ENCODE peak calls at places on chromosomes 12 and 14, in ten cellular contexts. Q, H, G, X, B, L, V, J, T and U are unnamed samples.

GRCh38 chr14:99481745-99482099 is 513 bp downstream of the CCNK start:
- DNase-seq in Q (no peak), H (peak), G (peak), X (peak), B (peak), L (no peak), V (peak), J (peak), T (peak), U (no peak)

GRCh38 chr12:2092354-2092753 is 39.6 kb downstream of the CACNA1C start:
- DNase-seq in Q (no peak), H (no peak), G (no peak), X (no peak), B (no peak), L (no peak), V (no peak), J (no peak), T (no peak), U (no peak)

GRCh38 chr12:94430304-94430703 is 29.4 kb downstream of the CEP83 start:
- DNase-seq in Q (no peak), H (no peak), G (no peak), X (no peak), B (no peak), L (no peak), V (no peak), J (no peak), T (no peak), U (no peak)

GRCh38 chr12:4422985-4423384 is 22.6 kb downstream of the FGF6 start:
- DNase-seq in Q (no peak), H (no peak), G (no peak), X (no peak), B (no peak), L (no peak), V (no peak), J (no peak), T (no peak), U (no peak)

GRCh38 chr12:114684098-114684869 is at the start of gene TBX3:
- DNase-seq in Q (peak), H (peak), G (peak), X (peak), B (peak), L (peak), V (peak), J (no peak), T (peak), U (peak)

GRCh38 chr12:50745861-50746260 is 18.0 kb upstream of the ATF1 start:
- DNase-seq in Q (no peak), H (no peak), G (peak), X (no peak), B (no peak), L (no peak), V (no peak), J (no peak), T (no peak), U (no peak)

GRCh38 chr12:26017484-26018211 is 59.2 kb downstream of the RASSF8 start:
- DNase-seq in Q (no peak), H (peak), G (peak), X (peak), B (peak), L (no peak), V (no peak), J (no peak), T (peak), U (no peak)

GRCh38 chr12:96719671-96720362 is 187.2 kb upstream of the NEDD1 start:
- DNase-seq in Q (peak), H (peak), G (peak), X (peak), B (peak), L (no peak), V (peak), J (no peak), T (peak), U (no peak)

GRCh38 chr14:59301354-59301753 is 112.9 kb downstream of the DAAM1 start:
- DNase-seq in Q (no peak), H (peak), G (peak), X (no peak), B (no peak), L (no peak), V (no peak), J (no peak), T (no peak), U (no peak)

GRCh38 chr14:50855558-50855957 is 16.3 kb upstream of the ABHD12B start:
- DNase-seq in Q (no peak), H (no peak), G (no peak), X (peak), B (peak), L (no peak), V (no peak), J (no peak), T (peak), U (no peak)

GRCh38 chr12:32248594-32249140 is 142.0 kb downstream of the BICD1 start:
- DNase-seq in Q (no peak), H (no peak), G (no peak), X (no peak), B (no peak), L (no peak), V (no peak), J (no peak), T (no peak), U (no peak)

GRCh38 chr14:22313172-22313801 is 275.7 kb downstream of the DAD1 start:
- DNase-seq in Q (no peak), H (no peak), G (no peak), X (no peak), B (no peak), L (no peak), V (no peak), J (no peak), T (peak), U (no peak)

GRCh38 chr12:1630081-1630826 is 1.2 kb downstream of the WNT5B start:
- DNase-seq in Q (no peak), H (no peak), G (peak), X (peak), B (peak), L (peak), V (no peak), J (no peak), T (no peak), U (no peak)

GRCh38 chr12:106747973-106748436 is 26.5 kb upstream of the RIC8B start:
- DNase-seq in Q (no peak), H (peak), G (no peak), X (no peak), B (no peak), L (no peak), V (no peak), J (no peak), T (no peak), U (no peak)

GRCh38 chr12:124445121-124445718 is 122.2 kb downstream of the NCOR2 start:
- DNase-seq in Q (no peak), H (no peak), G (no peak), X (no peak), B (no peak), L (no peak), V (no peak), J (no peak), T (no peak), U (no peak)

GRCh38 chr14:86088156-86088555 is 558.2 kb downstream of the FLRT2 start:
- DNase-seq in Q (no peak), H (no peak), G (no peak), X (no peak), B (no peak), L (no peak), V (no peak), J (no peak), T (no peak), U (no peak)

GRCh38 chr12:51270847-51271518 is 768 bp upstream of the SMAGP start:
- DNase-seq in Q (no peak), H (no peak), G (peak), X (peak), B (peak), L (no peak), V (peak), J (no peak), T (peak), U (no peak)

GRCh38 chr12:29519585-29520182 is 22.2 kb upstream of the OVCH1 start:
- DNase-seq in Q (peak), H (peak), G (peak), X (peak), B (peak), L (no peak), V (peak), J (peak), T (peak), U (no peak)

GRCh38 chr14:67151082-67151666 is 38.1 kb upstream of the GARIN2 start:
- DNase-seq in Q (peak), H (no peak), G (no peak), X (no peak), B (no peak), L (no peak), V (no peak), J (no peak), T (peak), U (no peak)

GRCh38 chr14:70097576-70098256 is 91.0 kb downstream of the SLC8A3 start:
- DNase-seq in Q (no peak), H (no peak), G (no peak), X (no peak), B (no peak), L (no peak), V (no peak), J (no peak), T (no peak), U (no peak)

GRCh38 chr12:79069009-79069408 is 204.4 kb downstream of the SYT1 start:
- DNase-seq in Q (no peak), H (peak), G (no peak), X (no peak), B (no peak), L (no peak), V (no peak), J (no peak), T (no peak), U (no peak)

GRCh38 chr14:82387699-82388098 is 854.0 kb upstream of the SEL1L start:
- DNase-seq in Q (peak), H (no peak), G (no peak), X (peak), B (no peak), L (no peak), V (no peak), J (no peak), T (no peak), U (no peak)

GRCh38 chr14:75427126-75427481 is 718 bp upstream of the JDP2 start:
- DNase-seq in Q (no peak), H (peak), G (no peak), X (no peak), B (no peak), L (no peak), V (no peak), J (no peak), T (no peak), U (no peak)

GRCh38 chr12:88336071-88336768 is 194.1 kb downstream of the TMTC3 start:
- DNase-seq in Q (no peak), H (no peak), G (no peak), X (no peak), B (no peak), L (no peak), V (no peak), J (no peak), T (no peak), U (no peak)

GRCh38 chr12:88339254-88339949 is 197.3 kb downstream of the TMTC3 start:
- DNase-seq in Q (no peak), H (peak), G (no peak), X (peak), B (peak), L (no peak), V (no peak), J (no peak), T (peak), U (no peak)

GRCh38 chr12:88339966-88340365 is 197.9 kb downstream of the TMTC3 start:
- DNase-seq in Q (no peak), H (no peak), G (no peak), X (peak), B (no peak), L (no peak), V (no peak), J (no peak), T (no peak), U (no peak)

GRCh38 chr12:88338486-88338885 is 196.4 kb downstream of the TMTC3 start:
- DNase-seq in Q (no peak), H (no peak), G (no peak), X (no peak), B (no peak), L (no peak), V (no peak), J (no peak), T (no peak), U (no peak)

GRCh38 chr12:88334271-88334670 is 192.2 kb downstream of the TMTC3 start:
- DNase-seq in Q (no peak), H (peak), G (no peak), X (peak), B (peak), L (no peak), V (peak), J (no peak), T (peak), U (no peak)
- H3K4me3 ChIP-seq in Q (no peak), H (no peak), G (no peak), X (no peak), B (no peak), L (no peak), V (no peak), J (no peak), T (no peak), U (no peak)

DNA sequence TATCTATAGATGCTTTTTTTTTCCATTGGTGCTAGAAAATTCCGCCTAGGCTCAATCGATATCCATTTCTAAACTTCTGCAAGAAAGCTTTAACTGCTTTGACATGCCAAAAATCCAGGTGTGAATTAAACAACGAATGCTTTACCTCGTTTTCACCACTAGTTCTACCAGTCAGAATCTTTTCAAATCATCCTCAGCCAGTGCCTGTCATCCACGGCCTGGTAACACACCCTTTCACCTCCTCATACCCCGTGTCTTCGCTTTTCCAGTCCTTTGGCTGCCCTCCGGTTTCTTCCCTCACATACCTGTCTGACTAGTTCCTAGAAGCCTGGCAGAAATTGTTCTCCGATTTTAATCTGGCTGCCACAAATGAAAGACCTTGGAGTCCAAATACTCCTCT is 1.4 kb upstream of the PHC1 start:
- DNase-seq in Q (peak), H (peak), G (peak), X (no peak), B (no peak), L (no peak), V (no peak), J (no peak), T (no peak), U (no peak)
- TF ChIP-seq CTCF in Q (peak), H (peak), G (no peak), X (peak), B (no peak), L (no peak), V (peak), J (peak), T (peak), U (no peak)

GRCh38 chr14:34536951-34537676 is 2.4 kb downstream of the EAPP start:
- DNase-seq in Q (no peak), H (no peak), G (no peak), X (no peak), B (peak), L (no peak), V (peak), J (no peak), T (peak), U (no peak)

GRCh38 chr14:34538871-34539406 is 562 bp downstream of the EAPP start:
- DNase-seq in Q (no peak), H (no peak), G (no peak), X (peak), B (no peak), L (no peak), V (no peak), J (no peak), T (peak), U (no peak)

GRCh38 chr14:34539407-34540180 is at the start of gene EAPP:
- DNase-seq in Q (peak), H (peak), G (peak), X (peak), B (peak), L (peak), V (peak), J (peak), T (peak), U (peak)

GRCh38 chr14:34537677-34538009 is 1.9 kb downstream of the EAPP start:
- DNase-seq in Q (no peak), H (no peak), G (no peak), X (no peak), B (no peak), L (no peak), V (no peak), J (no peak), T (no peak), U (no peak)
- H3K4me3 ChIP-seq in Q (no peak), H (no peak), G (peak), X (peak), B (no peak), L (peak), V (no peak), J (no peak), T (peak), U (no peak)

DNA sequence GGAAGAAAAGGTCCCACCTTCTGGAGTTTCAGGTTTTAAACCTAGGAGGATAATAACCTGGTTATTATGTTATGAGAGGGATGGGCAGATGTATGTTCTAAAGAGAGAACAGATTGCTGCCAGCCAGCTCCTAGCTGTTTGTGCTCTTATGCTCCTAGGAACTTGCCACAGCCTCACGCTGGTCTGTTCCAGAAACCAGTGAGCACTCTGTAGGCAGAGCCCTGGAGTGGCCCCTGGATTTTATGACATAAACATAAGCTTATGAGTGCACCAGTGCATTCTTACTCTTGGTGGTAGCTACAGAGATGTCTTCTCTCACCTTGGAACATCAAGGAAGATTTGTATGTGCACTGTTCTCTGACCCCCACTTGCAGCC is 27.7 kb downstream of the KLC1 start:
- DNase-seq in Q (no peak), H (no peak), G (no peak), X (no peak), B (no peak), L (no peak), V (no peak), J (no peak), T (no peak), U (no peak)
- TF ChIP-seq CTCF in Q (no peak), H (no peak), G (no peak), X (no peak), B (no peak), L (no peak), V (no peak), J (no peak), T (no peak), U (no peak)

DNA sequence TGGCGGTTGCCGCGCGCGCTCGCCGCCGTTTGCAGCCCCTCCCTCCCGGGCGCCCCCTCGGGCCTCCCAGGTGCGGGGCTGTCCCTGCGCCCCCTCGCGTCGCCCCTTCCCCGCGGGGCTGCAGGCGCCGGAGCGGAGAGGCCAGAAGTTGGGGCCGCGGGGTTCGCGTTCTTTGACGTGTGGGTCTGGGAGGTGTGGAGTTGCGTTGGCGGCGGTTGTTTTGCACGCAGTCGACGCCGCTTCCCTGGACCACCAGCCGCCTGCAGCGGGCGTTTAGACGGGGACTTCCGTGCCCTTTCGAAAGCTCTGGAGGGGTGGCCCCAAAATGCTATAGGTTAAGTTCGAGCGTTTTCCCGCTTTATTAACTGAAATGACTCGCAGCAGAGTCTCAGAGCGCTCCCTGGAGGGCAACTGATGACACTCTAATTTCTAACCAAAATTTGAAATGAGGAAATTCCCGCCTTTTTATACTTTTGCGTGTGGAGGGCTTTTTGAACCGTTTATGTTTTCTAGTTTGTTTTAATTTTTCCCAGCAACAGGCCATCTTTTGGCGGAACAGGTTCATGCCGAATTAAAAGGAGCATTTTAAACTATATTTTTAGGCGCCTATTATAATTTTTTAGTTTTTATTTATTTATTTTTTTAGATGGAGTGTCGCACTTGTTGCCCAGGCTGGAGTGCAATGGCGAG is 939 bp downstream of the TMPO start:
- DNase-seq in Q (peak), H (peak), G (peak), X (peak), B (peak), L (peak), V (peak), J (peak), T (peak), U (peak)
- H3K4me3 ChIP-seq in Q (peak), H (peak), G (peak), X (peak), B (peak), L (peak), V (peak), J (peak), T (peak), U (peak)

GRCh38 chr12:104056419-104056972 is 6.5 kb upstream of the GLT8D2 start:
- DNase-seq in Q (peak), H (no peak), G (no peak), X (peak), B (no peak), L (no peak), V (no peak), J (no peak), T (no peak), U (no peak)

GRCh38 chr12:104060791-104061190 is 3.5 kb upstream of the HCFC2 start:
- DNase-seq in Q (no peak), H (no peak), G (no peak), X (no peak), B (no peak), L (no peak), V (no peak), J (no peak), T (no peak), U (no peak)

GRCh38 chr12:104059963-104060362 is 4.4 kb upstream of the HCFC2 start:
- DNase-seq in Q (no peak), H (no peak), G (peak), X (no peak), B (no peak), L (no peak), V (no peak), J (no peak), T (no peak), U (no peak)

GRCh38 chr12:104057771-104058197 is 6.5 kb upstream of the HCFC2 start:
- DNase-seq in Q (no peak), H (peak), G (peak), X (peak), B (peak), L (no peak), V (no peak), J (no peak), T (peak), U (no peak)

GRCh38 chr12:104058796-104059195 is 5.5 kb upstream of the HCFC2 start:
- DNase-seq in Q (no peak), H (no peak), G (no peak), X (no peak), B (no peak), L (no peak), V (no peak), J (no peak), T (no peak), U (no peak)
- TF ChIP-seq CTCF in Q (no peak), H (no peak), G (no peak), X (no peak), B (no peak), L (no peak), V (no peak), J (no peak), T (no peak), U (no peak)

GRCh38 chr12:121957831-121958515 is 39.6 kb downstream of the CFAP251 start:
- DNase-seq in Q (no peak), H (no peak), G (no peak), X (no peak), B (no peak), L (no peak), V (no peak), J (no peak), T (no peak), U (no peak)
- H3K4me3 ChIP-seq in Q (no peak), H (no peak), G (no peak), X (no peak), B (no peak), L (no peak), V (no peak), J (no peak), T (no peak), U (no peak)